ENCODE peak calls at places on chromosomes 7 and 10, in six cellular contexts. W, G, H, U, D and K are unnamed samples.

GRCh38 chr7:51430480-51431086 is 114.0 kb upstream of the COBL start:
- DNase-seq in W (peak), G (no peak), H (peak), U (peak), D (peak), K (no peak)

GRCh38 chr10:21969326-21970287 is 33.9 kb downstream of the DNAJC1 start:
- DNase-seq in W (peak), G (no peak), H (no peak), U (no peak), D (peak), K (peak)

GRCh38 chr7:91814189-91814588 is 66.3 kb downstream of the MTERF1 start:
- DNase-seq in W (no peak), G (no peak), H (no peak), U (no peak), D (no peak), K (no peak)

GRCh38 chr7:52669031-52669430 is 366.4 kb upstream of the POM121L12 start:
- DNase-seq in W (no peak), G (no peak), H (no peak), U (no peak), D (no peak), K (no peak)

GRCh38 chr10:129652521-129653201 is 185.6 kb downstream of the MGMT start:
- DNase-seq in W (no peak), G (no peak), H (no peak), U (no peak), D (no peak), K (no peak)

GRCh38 chr10:133527779-133528271 is 662 bp downstream of the CYP2E1 start:
- DNase-seq in W (no peak), G (no peak), H (no peak), U (no peak), D (no peak), K (peak)

GRCh38 chr10:1089017-1089689 is 33.0 kb downstream of the WDR37 start:
- DNase-seq in W (no peak), G (peak), H (no peak), U (no peak), D (no peak), K (no peak)

GRCh38 chr7:28953628-28954027 is 4.5 kb downstream of the TRIL start:
- DNase-seq in W (no peak), G (peak), H (peak), U (no peak), D (peak), K (peak)

GRCh38 chr10:102431452-102432124 is 786 bp downstream of the CUEDC2 start:
- DNase-seq in W (peak), G (no peak), H (no peak), U (no peak), D (no peak), K (peak)

GRCh38 chr7:132575336-132575986 is 809 bp downstream of the PLXNA4 start:
- DNase-seq in W (peak), G (no peak), H (peak), U (peak), D (peak), K (peak)

GRCh38 chr10:42690449-42691360 is 52.3 kb upstream of the ZNF33B start:
- DNase-seq in W (no peak), G (no peak), H (no peak), U (no peak), D (no peak), K (no peak)

GRCh38 chr10:112053895-112054294 is 129.7 kb downstream of the GPAM start:
- DNase-seq in W (no peak), G (no peak), H (no peak), U (no peak), D (no peak), K (no peak)

GRCh38 chr10:23381298-23381697 is 36.7 kb upstream of the C10orf67 start:
- DNase-seq in W (no peak), G (no peak), H (no peak), U (no peak), D (no peak), K (no peak)

GRCh38 chr10:17229967-17230682 is 2.1 kb downstream of the VIM start:
- DNase-seq in W (peak), G (peak), H (no peak), U (no peak), D (peak), K (peak)

GRCh38 chr7:121561717-121562116 is 165.6 kb upstream of the FAM3C start:
- DNase-seq in W (no peak), G (no peak), H (no peak), U (no peak), D (no peak), K (no peak)

GRCh38 chr10:7512487-7512886 is 101.7 kb upstream of the SFMBT2 start:
- DNase-seq in W (no peak), G (no peak), H (no peak), U (no peak), D (no peak), K (no peak)

DNA sequence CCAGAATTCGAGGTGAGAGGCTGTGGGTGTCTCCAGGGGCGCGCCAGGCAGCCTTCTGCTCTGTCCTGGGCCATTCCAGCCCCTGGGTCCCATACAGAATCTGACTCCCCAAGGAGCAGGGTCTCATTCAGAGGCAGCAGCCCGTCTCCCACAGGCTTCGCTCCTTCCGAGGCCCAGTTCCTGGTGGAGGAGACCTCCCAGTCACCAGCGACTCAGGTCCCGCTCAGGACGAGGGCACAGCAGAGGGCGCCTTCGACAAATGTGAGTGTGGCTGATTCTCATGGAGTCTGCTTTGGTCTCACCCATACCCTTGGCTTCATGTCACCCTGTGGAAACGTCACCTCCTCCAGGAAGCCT is 81.8 kb upstream of the GPR26 start:
- DNase-seq in W (no peak), G (no peak), H (no peak), U (no peak), D (no peak), K (no peak)
- TF ChIP-seq CTCF in W (no peak), G (no peak), H (no peak), U (no peak), D (no peak), K (no peak)

GRCh38 chr10:27742195-27742925 is 3.3 kb downstream of the MKX start:
- DNase-seq in W (peak), G (peak), H (peak), U (peak), D (peak), K (peak)
- H3K4me3 ChIP-seq in W (peak), G (peak), H (peak), U (peak), D (peak), K (peak)

GRCh38 chr7:150378853-150379589 is at the start of gene ZNF775:
- DNase-seq in W (peak), G (peak), H (peak), U (peak), D (peak), K (peak)

GRCh38 chr7:150379590-150380379 is 655 bp downstream of the ZNF775 start:
- DNase-seq in W (no peak), G (no peak), H (no peak), U (no peak), D (no peak), K (peak)

GRCh38 chr7:150377116-150377979 is 1.8 kb upstream of the ZNF775 start:
- DNase-seq in W (no peak), G (no peak), H (no peak), U (no peak), D (no peak), K (no peak)

GRCh38 chr7:150376560-150376959 is 2.6 kb upstream of the ZNF775 start:
- DNase-seq in W (no peak), G (no peak), H (no peak), U (no peak), D (no peak), K (no peak)

DNA sequence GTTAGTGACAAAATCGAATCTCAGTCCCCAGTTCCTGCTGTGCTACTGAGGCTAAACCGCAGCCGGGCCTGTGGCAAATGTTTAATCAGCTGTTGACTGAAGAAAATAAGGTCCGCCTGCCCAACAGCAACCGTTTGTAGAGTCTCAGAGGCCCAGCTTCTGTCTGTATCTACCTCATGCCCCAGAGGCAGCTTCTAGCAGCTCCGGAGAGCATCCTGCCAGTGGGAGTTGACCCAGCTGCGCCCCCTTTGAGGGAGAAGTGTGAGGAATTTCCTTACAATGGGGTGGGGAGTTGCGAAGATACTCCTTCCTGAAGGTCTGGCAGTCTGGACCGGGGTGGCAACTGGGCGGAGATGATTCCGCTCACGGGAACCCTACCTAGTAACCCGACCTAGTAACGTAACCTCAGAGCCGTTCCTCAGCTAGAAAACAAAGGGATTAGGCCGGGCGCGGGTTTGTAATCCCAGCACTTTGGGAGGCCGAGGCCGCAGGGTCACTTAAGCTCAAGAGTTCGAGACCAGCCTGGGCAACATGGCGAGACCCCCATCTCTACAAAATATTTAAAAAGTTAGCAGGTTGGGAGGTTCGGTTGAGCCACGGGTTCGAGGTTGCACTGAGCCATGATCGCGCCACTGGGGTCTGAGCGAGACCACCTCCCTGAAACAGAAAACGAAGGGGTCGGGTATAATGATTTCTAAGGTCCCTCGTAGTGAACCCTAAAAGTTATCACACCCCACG is 846 bp upstream of the ZNF775 start:
- DNase-seq in W (peak), G (peak), H (no peak), U (no peak), D (peak), K (peak)
- TF ChIP-seq CTCF in W (peak), G (no peak), H (peak), U (peak), D (peak), K (peak)

GRCh38 chr10:100287756-100288155 is 1.3 kb upstream of the BLOC1S2 start:
- DNase-seq in W (no peak), G (no peak), H (no peak), U (no peak), D (no peak), K (no peak)

GRCh38 chr10:100286051-100287033 is at the start of gene BLOC1S2:
- DNase-seq in W (peak), G (peak), H (peak), U (peak), D (peak), K (peak)

GRCh38 chr10:100282907-100283306 is 3.6 kb downstream of the BLOC1S2 start:
- DNase-seq in W (no peak), G (no peak), H (no peak), U (no peak), D (no peak), K (no peak)
- H3K4me3 ChIP-seq in W (no peak), G (no peak), H (no peak), U (no peak), D (no peak), K (no peak)

GRCh38 chr10:53841746-53842145 is 959.3 kb downstream of the PCDH15 start:
- DNase-seq in W (no peak), G (no peak), H (no peak), U (no peak), D (no peak), K (no peak)

GRCh38 chr10:53843691-53844362 is 957.2 kb downstream of the PCDH15 start:
- DNase-seq in W (no peak), G (no peak), H (peak), U (no peak), D (no peak), K (no peak)

GRCh38 chr10:53846809-53847208 is 954.2 kb downstream of the PCDH15 start:
- DNase-seq in W (no peak), G (no peak), H (no peak), U (no peak), D (no peak), K (no peak)
- TF ChIP-seq CTCF in W (no peak), G (no peak), H (peak), U (no peak), D (no peak), K (no peak)

DNA sequence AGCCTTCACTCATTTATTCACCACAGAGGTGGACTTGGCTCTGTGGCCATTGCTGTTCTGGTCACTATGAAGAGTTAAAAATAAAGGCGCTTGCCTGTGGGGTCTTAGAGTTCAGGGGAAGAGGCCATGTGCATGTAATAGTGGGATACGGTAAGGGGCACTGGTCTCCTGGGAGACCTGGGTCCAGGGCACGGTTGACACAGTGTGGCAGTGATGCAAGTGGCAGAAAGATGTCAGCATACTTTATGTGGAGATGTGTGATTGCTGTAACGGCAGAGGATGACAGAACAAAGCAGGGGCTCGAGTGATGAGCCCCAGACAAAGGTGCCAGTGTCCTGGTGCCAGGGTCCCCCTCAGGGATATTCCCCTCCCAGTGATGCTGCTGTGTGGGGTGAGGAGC is 8.6 kb downstream of the ZSCAN25 start:
- DNase-seq in W (no peak), G (no peak), H (no peak), U (no peak), D (no peak), K (no peak)
- H3K4me3 ChIP-seq in W (no peak), G (no peak), H (no peak), U (no peak), D (no peak), K (no peak)

DNA sequence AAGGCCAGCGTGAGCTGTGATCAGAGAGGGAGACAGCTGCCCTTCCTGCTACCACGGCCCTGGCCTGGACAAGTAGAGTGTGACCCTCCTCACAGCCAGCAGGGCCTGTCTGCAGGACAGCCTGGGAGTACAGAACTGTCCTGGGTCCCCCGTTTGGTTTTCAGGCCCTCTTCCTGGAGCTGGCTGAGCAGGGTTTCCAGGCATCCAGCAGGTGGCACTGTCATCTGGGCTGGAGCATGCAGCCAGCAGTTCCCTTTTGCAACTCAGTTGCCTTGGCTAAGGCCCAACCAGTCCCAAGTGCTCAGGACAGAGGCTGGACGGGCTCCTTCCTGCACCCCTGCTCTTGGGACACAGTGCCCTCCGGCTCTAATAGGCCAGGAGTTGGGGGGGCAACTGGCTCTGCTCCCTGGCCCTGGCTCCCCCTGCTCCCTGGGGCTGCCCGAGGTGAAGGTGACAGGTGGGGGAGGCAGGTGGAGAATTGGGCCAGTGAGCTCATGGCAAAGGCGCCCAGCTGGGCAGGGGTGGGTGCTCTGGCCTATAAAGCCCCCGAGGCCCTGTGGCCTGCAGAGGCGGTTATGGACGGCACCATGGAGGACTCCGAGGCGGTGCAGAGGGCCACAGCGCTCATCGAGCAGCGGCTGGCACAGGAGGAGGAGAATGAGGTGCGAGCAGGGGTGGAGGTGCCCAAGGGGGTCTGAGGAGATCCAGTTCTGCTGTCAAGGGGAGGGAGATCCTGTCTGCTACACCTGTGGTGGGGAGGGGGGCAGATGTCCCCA is at the start of gene ANKRD2:
- DNase-seq in W (peak), G (peak), H (peak), U (peak), D (peak), K (peak)
- TF ChIP-seq CTCF in W (peak), G (peak), H (peak), U (peak), D (peak), K (peak)